ENCODE peak calls at places on chromosomes 11 and 22, in six cellular contexts. R is HCT116, Y is left ventricle myocardium inferior, Q is fibroblast of lung, K is testis, N is heart right ventricle. B is an unnamed sample.

GRCh38 chr11:12110714-12111481 is 508 bp downstream of the MICAL2 start:
- DNase-seq in Y (peak), R (no peak), K (peak), Q (no peak), N (peak), B (no peak)

GRCh38 chr22:45496451-45496941 is 6.2 kb upstream of the FBLN1 start:
- DNase-seq in N (no peak), Q (peak), Y (no peak), K (no peak), R (no peak), B (no peak)

GRCh38 chr11:42647993-42648392 is 663.8 kb upstream of the API5 start:
- DNase-seq in N (no peak), Y (no peak), R (no peak), K (no peak), Q (no peak), B (no peak)

GRCh38 chr22:36409911-36410756 is 22.4 kb upstream of the MYH9 start:
- DNase-seq in K (peak), N (peak), Y (peak), R (peak), Q (peak), B (peak)

GRCh38 chr11:12880327-12880726 is 128.8 kb upstream of the RASSF10 start:
- DNase-seq in Y (no peak), Q (no peak), R (no peak), K (no peak), N (no peak), B (no peak)

GRCh38 chr11:64745219-64745522 is 1.2 kb upstream of the RASGRP2 start:
- DNase-seq in N (peak), Q (no peak), K (peak), Y (peak), R (no peak), B (no peak)

GRCh38 chr11:12829536-12830314 is 155.5 kb downstream of the TEAD1 start:
- DNase-seq in K (no peak), Y (no peak), N (no peak), R (no peak), Q (no peak), B (no peak)

GRCh38 chr11:115503083-115503885 is 931 bp downstream of the CADM1 start:
- DNase-seq in R (no peak), N (peak), K (peak), Y (peak), Q (peak), B (no peak)

GRCh38 chr11:13135385-13136271 is 126.5 kb downstream of the RASSF10 start:
- DNase-seq in R (no peak), N (no peak), Y (no peak), Q (peak), K (no peak), B (peak)

GRCh38 chr22:27456696-27457503 is 344.7 kb downstream of the MN1 start:
- DNase-seq in R (no peak), K (no peak), N (no peak), Q (peak), Y (no peak), B (peak)

GRCh38 chr11:119952441-119952840 is 185.5 kb downstream of the TRIM29 start:
- DNase-seq in K (no peak), Q (no peak), Y (no peak), N (no peak), R (no peak), B (no peak)

GRCh38 chr11:44178381-44178780 is 82.9 kb downstream of the EXT2 start:
- DNase-seq in R (no peak), Y (no peak), N (peak), Q (peak), K (no peak), B (no peak)

GRCh38 chr11:111419641-111420327 is 40.7 kb upstream of the POU2AF1 start:
- DNase-seq in Y (no peak), R (no peak), K (peak), N (no peak), Q (no peak), B (no peak)

GRCh38 chr22:49975543-49976389 is 15.2 kb downstream of the PIM3 start:
- DNase-seq in R (no peak), Y (peak), N (no peak), Q (peak), K (no peak), B (no peak)

GRCh38 chr11:62201376-62201775 is 7.1 kb upstream of the SCGB2A1 start:
- DNase-seq in Y (no peak), N (no peak), Q (no peak), K (no peak), R (no peak), B (no peak)

GRCh38 chr11:44309483-44310197 is at the start of gene ALX4:
- DNase-seq in Y (peak), N (peak), Q (peak), R (no peak), K (peak), B (no peak)

GRCh38 chr11:105236631-105237030 is 97.1 kb upstream of the CARD18 start:
- DNase-seq in N (no peak), Y (no peak), Q (peak), R (no peak), K (no peak), B (peak)

GRCh38 chr22:39868741-39869140 is 24.8 kb downstream of the ENTHD1 start:
- DNase-seq in K (no peak), R (no peak), Y (no peak), Q (peak), N (no peak), B (no peak)

GRCh38 chr11:69370984-69371709 is 77.2 kb downstream of the MYEOV start:
- DNase-seq in Y (peak), R (no peak), Q (no peak), N (peak), K (no peak), B (no peak)

GRCh38 chr11:19980957-19981669 is 179.2 kb downstream of the DBX1 start:
- DNase-seq in K (no peak), Y (no peak), Q (peak), R (no peak), N (no peak), B (no peak)

GRCh38 chr11:109425554-109425953 is 3.6 kb downstream of the C11orf87 start:
- DNase-seq in N (no peak), Q (no peak), Y (no peak), K (no peak), R (no peak), B (no peak)
- TF ChIP-seq CTCF in N (no peak), Q (no peak), Y (no peak), K (no peak), R (no peak), B (no peak)

DNA sequence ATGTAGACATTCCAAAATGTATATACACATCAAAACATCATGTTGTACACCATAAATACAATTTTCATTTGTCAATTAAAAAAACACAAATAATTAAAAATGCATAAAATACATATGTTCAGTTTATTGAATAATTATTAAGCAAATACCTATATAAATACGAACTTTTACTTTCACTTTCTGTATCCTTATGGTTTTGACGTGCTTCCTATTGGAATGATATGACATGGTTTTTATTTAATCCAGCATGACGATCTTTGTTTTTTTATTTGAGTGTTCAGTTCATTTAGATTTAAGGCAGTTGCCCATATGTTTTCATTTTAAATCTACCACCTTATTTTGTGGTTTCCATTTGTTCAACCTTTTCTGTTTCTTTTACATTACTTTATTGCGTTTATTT is 198.3 kb upstream of the PLET1 start:
- DNase-seq in R (no peak), Q (no peak), Y (no peak), N (no peak), K (no peak), B (no peak)
- H3K4me3 ChIP-seq in R (peak), Q (peak), Y (no peak), N (no peak), K (no peak), B (no peak)

GRCh38 chr11:30333405-30333804 is 10.5 kb downstream of the ARL14EP start:
- DNase-seq in K (no peak), R (no peak), Y (no peak), N (no peak), Q (no peak), B (no peak)
- TF ChIP-seq CTCF in K (peak), R (peak), Y (peak), N (peak), Q (peak), B (peak)

GRCh38 chr11:1749020-1749758 is 1.2 kb downstream of the IFITM10 start:
- DNase-seq in K (no peak), N (no peak), Y (no peak), R (no peak), Q (peak), B (no peak)
- H3K4me3 ChIP-seq in K (peak), N (peak), Y (peak), R (no peak), Q (peak), B (peak)